ENCODE peak calls at places on chromosome 4, in nine cellular contexts. Y is HCT116, W is WTC11, A is NB4, R is A549, N is HepG2, T is H1, V is SK-N-SH, D is GM12878. F is an unnamed sample.

GRCh38 chr4:99846891-99847290 is 30.3 kb downstream of the DAPP1 start:
- DNase-seq in Y (no peak), W (no peak), A (no peak), R (no peak), N (no peak), T (no peak), V (no peak), D (no peak), F (no peak)

GRCh38 chr4:143531773-143532491 is 18.4 kb downstream of the SMARCA5 start:
- DNase-seq in Y (no peak), W (no peak), A (no peak), R (no peak), N (no peak), T (no peak), V (no peak), D (no peak), F (peak; percentile 83)

GRCh38 chr4:188551156-188551555 is 411.9 kb downstream of the TRIML1 start:
- DNase-seq in Y (no peak), W (no peak), A (no peak), R (no peak), N (no peak), T (no peak), V (no peak), D (no peak), F (no peak)

GRCh38 chr4:10118355-10119004 is 1.9 kb upstream of the WDR1 start:
- DNase-seq in Y (no peak), W (no peak), A (peak; percentile 24), R (no peak), N (no peak), T (no peak), V (no peak), D (peak; percentile 26), F (no peak)

GRCh38 chr4:8497762-8498161 is 57.2 kb downstream of the TRMT44 start:
- DNase-seq in Y (no peak), W (no peak), A (no peak), R (no peak), N (no peak), T (no peak), V (no peak), D (no peak), F (no peak)

GRCh38 chr4:153530284-153530995 is 64.3 kb downstream of the TMEM131L start:
- DNase-seq in Y (no peak), W (no peak), A (no peak), R (no peak), N (no peak), T (no peak), V (no peak), D (no peak), F (peak; percentile 74)

GRCh38 chr4:51885371-51885770 is 42.4 kb downstream of the DCUN1D4 start:
- DNase-seq in Y (peak; percentile 13), W (no peak), A (peak; percentile 47), R (peak; percentile 19), N (peak; percentile 44), T (no peak), V (peak; percentile 21), D (no peak), F (peak; percentile 40)

GRCh38 chr4:126705271-126705670 is 927.5 kb upstream of the INTU start:
- DNase-seq in Y (no peak), W (no peak), A (no peak), R (peak; percentile 0), N (no peak), T (no peak), V (no peak), D (no peak), F (no peak)

GRCh38 chr4:152245706-152246105 is 290.2 kb downstream of the FBXW7 start:
- DNase-seq in Y (no peak), W (no peak), A (no peak), R (no peak), N (no peak), T (no peak), V (no peak), D (no peak), F (no peak)

GRCh38 chr4:161121451-161121850 is 1042.3 kb downstream of the FSTL5 start:
- DNase-seq in Y (no peak), W (no peak), A (peak; percentile 56), R (no peak), N (no peak), T (no peak), V (no peak), D (no peak), F (no peak)

GRCh38 chr4:17468638-17469221 is 43.2 kb downstream of the QDPR start:
- DNase-seq in Y (peak; percentile 12), W (peak; percentile 21), A (peak; percentile 60), R (peak; percentile 23), N (peak; percentile 13), T (no peak), V (peak; percentile 33), D (no peak), F (peak; percentile 58)

DNA sequence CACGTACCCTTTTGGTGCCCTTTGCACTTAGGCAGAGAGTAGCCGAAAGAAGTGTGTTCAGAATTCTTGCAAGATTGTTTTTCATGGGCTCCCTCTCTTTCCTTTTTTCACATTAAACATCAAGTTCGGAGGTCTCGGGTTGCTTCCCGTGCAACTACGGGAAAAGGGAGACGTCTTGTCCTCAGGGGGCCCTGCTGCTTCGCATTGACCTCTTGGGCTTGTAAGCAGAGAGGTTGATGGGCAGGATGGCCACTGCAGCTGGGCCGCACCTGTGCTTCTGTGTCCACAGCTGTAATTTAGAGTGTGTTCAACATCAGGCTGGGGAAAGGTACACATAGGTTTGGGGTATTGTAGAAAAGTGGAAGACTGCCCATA is 109.7 kb downstream of the SPRY1 start:
- DNase-seq in Y (no peak), W (peak; percentile 47), A (no peak), R (no peak), N (no peak), T (no peak), V (no peak), D (no peak), F (no peak)
- TF ChIP-seq MAX in Y (no peak), W (no peak), A (no peak), R (no peak), N (no peak), T (no peak), V (no peak), D (no peak), F (no peak)

GRCh38 chr4:84952776-84953175 is 13.7 kb downstream of the WDFY3 start:
- DNase-seq in Y (no peak), W (no peak), A (no peak), R (no peak), N (no peak), T (no peak), V (no peak), D (no peak), F (no peak)

GRCh38 chr4:84952004-84952403 is 14.5 kb downstream of the WDFY3 start:
- DNase-seq in Y (peak; percentile 10), W (no peak), A (no peak), R (peak; percentile 66), N (peak; percentile 62), T (no peak), V (no peak), D (no peak), F (peak; percentile 21)

GRCh38 chr4:84944952-84945351 is 21.5 kb downstream of the WDFY3 start:
- DNase-seq in Y (no peak), W (no peak), A (peak; percentile 49), R (no peak), N (peak; percentile 48), T (no peak), V (no peak), D (no peak), F (no peak)

DNA sequence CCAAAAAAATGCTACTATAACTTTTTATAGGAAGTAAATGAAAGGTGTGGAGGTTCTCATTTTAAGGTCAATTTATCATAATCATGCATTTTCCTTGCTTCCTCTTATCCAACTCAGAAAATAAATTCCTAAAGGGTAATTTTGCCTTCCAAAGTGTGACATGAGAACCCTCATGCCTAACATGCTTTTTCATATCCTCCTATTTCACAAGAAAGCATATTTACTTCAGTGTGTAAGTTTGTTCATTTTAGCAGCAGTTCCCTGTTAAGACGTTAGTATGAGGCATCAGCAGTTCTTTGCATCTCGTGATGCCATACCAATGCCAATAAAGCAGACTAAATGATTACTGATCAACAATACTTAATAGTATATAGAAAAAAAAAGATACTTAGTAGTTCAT is 18.4 kb downstream of the WDFY3 start:
- DNase-seq in Y (no peak), W (no peak), A (no peak), R (no peak), N (no peak), T (no peak), V (no peak), D (no peak), F (no peak)
- TF ChIP-seq MAX in Y (no peak), W (no peak), A (no peak), R (no peak), N (no peak), T (no peak), V (no peak), D (no peak), F (no peak)

DNA sequence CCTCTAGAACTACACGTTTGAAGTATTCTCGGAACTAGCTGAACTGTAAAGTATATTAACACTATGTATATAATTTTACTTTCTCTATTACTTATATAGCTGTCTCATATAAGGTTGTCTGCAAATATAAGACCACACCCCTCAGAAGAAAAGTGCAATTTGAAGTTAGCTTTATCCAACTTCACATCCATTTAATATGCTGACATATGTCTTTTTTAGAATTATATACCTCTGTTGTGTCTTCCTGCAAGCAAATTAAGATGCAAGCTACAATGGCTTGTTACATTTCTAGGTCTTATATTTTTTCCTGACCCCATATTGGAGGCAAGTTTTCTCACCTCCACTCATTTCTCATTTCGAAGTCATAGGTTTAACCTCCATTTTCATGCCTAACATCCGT is 349.0 kb upstream of the AGA start:
- DNase-seq in Y (no peak), W (no peak), A (no peak), R (no peak), N (no peak), T (no peak), V (no peak), D (no peak), F (no peak)
- TF ChIP-seq MAX in Y (no peak), W (no peak), A (no peak), R (no peak), N (no peak), T (no peak), V (no peak), D (no peak), F (no peak)

GRCh38 chr4:155423671-155424070 is 46.9 kb upstream of the MAP9 start:
- DNase-seq in Y (no peak), W (no peak), A (no peak), R (no peak), N (no peak), T (no peak), V (no peak), D (no peak), F (no peak)

GRCh38 chr4:155430895-155431467 is 54.2 kb upstream of the MAP9 start:
- DNase-seq in Y (no peak), W (no peak), A (no peak), R (no peak), N (no peak), T (no peak), V (peak; percentile 68), D (no peak), F (no peak)

GRCh38 chr4:155428128-155428527 is 51.4 kb upstream of the MAP9 start:
- DNase-seq in Y (no peak), W (no peak), A (no peak), R (no peak), N (no peak), T (no peak), V (peak; percentile 44), D (no peak), F (peak; percentile 7)

DNA sequence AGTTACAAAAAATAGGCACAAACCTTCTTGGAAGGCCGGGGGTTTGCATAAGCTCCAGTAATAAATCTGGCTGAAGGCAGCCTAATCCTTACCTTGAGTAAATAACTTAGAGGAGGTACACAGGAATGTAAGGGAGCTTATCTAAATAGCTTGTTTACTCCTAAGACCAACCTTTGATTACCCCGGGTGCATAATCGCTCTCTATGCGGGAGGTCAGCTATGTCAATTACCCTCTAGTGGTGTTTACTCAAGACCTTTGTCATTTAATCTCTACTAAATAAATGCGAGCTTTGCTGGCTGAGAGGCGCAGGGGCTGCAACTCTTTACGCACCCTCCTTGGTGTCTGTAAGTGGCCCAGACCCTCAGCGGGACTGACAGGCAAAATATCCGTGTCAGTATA is 50.2 kb upstream of the MAP9 start:
- DNase-seq in Y (no peak), W (peak; percentile 54), A (no peak), R (peak; percentile 55), N (no peak), T (peak; percentile 64), V (no peak), D (no peak), F (no peak)
- TF ChIP-seq MAX in Y (no peak), W (no peak), A (no peak), R (no peak), N (no peak), T (no peak), V (no peak), D (no peak), F (no peak)